ENCODE peak calls at places on chromosomes 2 and 18, in seven cellular contexts. F is mesothelial cell of epicardium, N is mammary epithelial cell, B is psoas muscle, T is progenitor cell of endocrine pancreas, G is astrocyte of the spinal cord, J is HFFc6. X is an unnamed sample.

GRCh38 chr2:160301420-160301819 is 101.3 kb upstream of the ITGB6 start:
- DNase-seq in T (no peak), N (no peak), G (no peak), F (no peak), J (peak; percentile 59), B (no peak), X (no peak)

GRCh38 chr2:230418341-230419016 is 2.5 kb downstream of the SP100 start:
- DNase-seq in J (peak; percentile 82), N (peak; percentile 57), B (no peak), F (no peak), T (no peak), G (peak; percentile 75), X (no peak)

GRCh38 chr2:50207881-50208280 is 824.1 kb downstream of the NRXN1 start:
- DNase-seq in B (no peak), J (no peak), F (no peak), G (no peak), T (no peak), N (no peak), X (no peak)

GRCh38 chr2:85822766-85823165 is 66.0 kb downstream of the ST3GAL5 start:
- DNase-seq in T (no peak), F (no peak), B (no peak), N (no peak), G (no peak), J (no peak), X (no peak)

GRCh38 chr2:27081984-27082772 is 3.8 kb downstream of the EMILIN1 start:
- DNase-seq in G (no peak), B (peak; percentile 16), N (no peak), T (no peak), J (no peak), F (no peak), X (no peak)

GRCh38 chr2:207883002-207883780 is 113.5 kb upstream of the FZD5 start:
- DNase-seq in F (no peak), T (no peak), J (no peak), N (no peak), G (no peak), B (no peak), X (no peak)

GRCh38 chr2:28496781-28497180 is 921 bp downstream of the PLB1 start:
- DNase-seq in F (no peak), N (no peak), T (no peak), J (no peak), B (no peak), G (no peak), X (no peak)

GRCh38 chr2:180219471-180219870 is 212.4 kb upstream of the CWC22 start:
- DNase-seq in T (no peak), G (peak; percentile 10), B (no peak), J (no peak), F (no peak), N (no peak), X (no peak)

GRCh38 chr2:232203936-232204335 is 174.6 kb upstream of the ALPP start:
- DNase-seq in B (no peak), J (no peak), G (peak; percentile 39), T (no peak), F (no peak), N (peak; percentile 5), X (no peak)

GRCh38 chr2:209391776-209392401 is 32.0 kb upstream of the MAP2 start:
- DNase-seq in N (peak; percentile 72), T (no peak), J (peak; percentile 54), F (no peak), B (no peak), G (peak; percentile 20), X (no peak)

GRCh38 chr2:205706769-205707375 is 24.6 kb downstream of the NRP2 start:
- DNase-seq in B (peak; percentile 71), F (no peak), T (no peak), N (peak; percentile 56), G (peak; percentile 96), J (peak; percentile 84), X (peak; percentile 19)

GRCh38 chr2:215920244-215921100 is 92.9 kb downstream of the MREG start:
- DNase-seq in B (peak; percentile 49), N (peak; percentile 62), G (peak; percentile 89), T (peak; percentile 35), F (no peak), J (peak; percentile 69), X (peak; percentile 31)

GRCh38 chr2:109318150-109318948 is 189.3 kb downstream of the SH3RF3 start:
- DNase-seq in T (no peak), G (peak; percentile 90), F (no peak), J (peak; percentile 85), N (no peak), B (peak; percentile 91), X (no peak)

GRCh38 chr2:106358081-106358480 is 110.1 kb downstream of the RGPD3 start:
- DNase-seq in J (no peak), T (no peak), B (no peak), F (no peak), G (no peak), N (no peak), X (no peak)

GRCh38 chr2:241356871-241357260 is 781 bp downstream of the FARP2 start:
- DNase-seq in T (no peak), G (no peak), F (no peak), J (no peak), B (no peak), N (no peak), X (no peak)

GRCh38 chr2:134460583-134460998 is 206.7 kb downstream of the MGAT5 start:
- DNase-seq in T (peak; percentile 49), J (peak; percentile 50), B (no peak), F (no peak), G (peak; percentile 53), N (peak; percentile 60), X (peak; percentile 16)

GRCh38 chr2:105641389-105641811 is 103.3 kb upstream of the NCK2 start:
- DNase-seq in N (peak; percentile 20), T (no peak), J (no peak), G (no peak), B (no peak), F (no peak), X (no peak)

GRCh38 chr2:168231609-168232241 is 15.7 kb downstream of the STK39 start:
- DNase-seq in T (no peak), J (no peak), N (no peak), B (no peak), G (no peak), F (no peak), X (no peak)

GRCh38 chr18:2590303-2590702 is 18.9 kb downstream of the NDC80 start:
- DNase-seq in N (no peak), T (no peak), G (no peak), J (no peak), B (no peak), F (no peak), X (no peak)

GRCh38 chr2:12321017-12321641 is 395.6 kb upstream of the TRIB2 start:
- DNase-seq in F (no peak), B (peak; percentile 60), G (peak; percentile 97), N (peak; percentile 87), T (no peak), J (peak; percentile 90), X (no peak)
- TF ChIP-seq CTCF in F (no peak), B (no peak), G (peak; percentile 9), N (no peak), T (no peak), J (peak; percentile 19), X (no peak)

GRCh38 chr2:10080536-10081304 is 509 bp upstream of the CYS1 start:
- DNase-seq in F (no peak), J (no peak), G (peak; percentile 38), B (peak; percentile 23), N (no peak), T (no peak), X (no peak)
- TF ChIP-seq CTCF in F (no peak), J (no peak), G (no peak), B (no peak), N (no peak), T (no peak), X (no peak)

GRCh38 chr2:20350105-20350712 is 435 bp downstream of the PUM2 start:
- DNase-seq in N (peak; percentile 57), B (no peak), J (no peak), T (peak; percentile 47), G (peak; percentile 19), F (peak; percentile 42), X (peak; percentile 49)

GRCh38 chr2:20351555-20352229 is 1.0 kb upstream of the PUM2 start:
- DNase-seq in B (no peak), T (no peak), J (no peak), N (no peak), G (no peak), F (no peak), X (no peak)

GRCh38 chr2:20349457-20350034 is 1.1 kb downstream of the PUM2 start:
- DNase-seq in F (no peak), N (peak; percentile 32), T (no peak), G (no peak), J (no peak), B (no peak), X (no peak)

GRCh38 chr2:20352230-20353216 is 1.9 kb upstream of the PUM2 start:
- DNase-seq in J (no peak), N (no peak), T (no peak), B (no peak), F (no peak), G (no peak), X (no peak)

GRCh38 chr2:20350753-20351554 is at the start of gene PUM2:
- DNase-seq in T (peak; percentile 92), G (peak; percentile 97), J (peak; percentile 88), F (peak; percentile 94), B (peak; percentile 94), N (peak; percentile 97), X (peak; percentile 93)
- TF ChIP-seq CTCF in T (no peak), G (no peak), J (no peak), F (no peak), B (no peak), N (no peak), X (no peak)

DNA sequence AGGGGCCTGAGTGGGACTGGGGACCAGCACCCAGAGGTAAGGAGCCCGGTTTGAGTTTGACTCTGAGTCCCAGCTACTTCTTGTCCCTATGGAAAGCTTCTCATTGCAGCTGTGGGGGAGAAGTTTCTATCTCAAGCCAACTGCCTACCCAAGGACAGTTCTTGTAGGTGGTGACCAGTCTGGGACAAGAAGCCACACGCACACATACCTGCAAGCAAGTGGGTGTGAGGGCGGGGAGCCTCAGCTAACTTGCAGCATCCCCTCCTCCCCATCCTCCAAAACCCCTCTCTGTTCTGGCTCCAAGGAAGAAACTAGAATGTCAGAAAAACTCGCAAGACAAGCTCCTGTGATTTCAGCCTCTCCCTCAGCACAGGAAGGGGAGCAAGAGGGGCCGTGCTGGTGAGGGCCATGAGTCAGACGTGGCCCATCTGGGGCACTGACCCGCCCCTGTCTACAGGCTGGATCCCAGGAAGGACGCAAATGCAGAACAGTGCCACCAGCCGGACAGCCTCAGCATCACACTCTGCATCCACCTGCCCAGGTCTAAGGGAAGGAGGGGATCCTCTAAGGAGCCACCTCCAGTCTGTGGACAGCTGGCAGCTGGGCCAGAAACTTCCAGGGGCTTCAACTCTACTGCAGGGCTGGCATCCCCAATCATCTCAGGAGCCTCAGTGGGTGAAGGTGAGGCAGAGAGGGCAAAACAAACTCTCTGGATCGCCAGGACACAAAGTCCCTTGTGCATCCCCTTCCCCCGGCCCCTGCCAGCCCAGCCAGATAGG is 103.4 kb downstream of the TNS1 start:
- DNase-seq in T (peak; percentile 48), F (no peak), J (peak; percentile 88), G (peak; percentile 67), N (peak; percentile 76), B (peak; percentile 86), X (no peak)
- TF ChIP-seq CTCF in T (peak; percentile 67), F (peak; percentile 47), J (peak; percentile 89), G (peak; percentile 78), N (peak; percentile 74), B (peak; percentile 60), X (no peak)

DNA sequence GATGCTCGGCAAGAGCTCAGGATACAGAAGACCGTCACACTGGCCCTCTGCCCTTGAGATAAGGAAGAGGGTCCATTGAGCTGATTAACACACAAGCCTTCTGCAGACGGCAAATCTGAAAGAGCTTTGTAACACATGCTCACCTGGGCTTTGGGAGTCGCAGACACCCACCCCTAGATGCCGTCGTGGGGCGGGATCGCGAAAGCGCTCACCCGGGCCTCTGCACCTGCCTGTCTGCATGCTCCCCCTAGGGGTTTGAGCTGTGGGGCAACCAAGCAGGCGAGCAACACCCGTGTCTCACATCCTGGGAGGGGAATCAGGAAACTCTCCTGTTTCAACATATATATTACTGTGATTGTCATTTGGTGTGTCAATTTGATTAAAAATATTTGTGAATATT is 99.8 kb upstream of the KCNH7 start:
- DNase-seq in F (no peak), J (no peak), B (no peak), G (no peak), N (no peak), T (no peak), X (no peak)
- TF ChIP-seq CTCF in F (no peak), J (no peak), B (no peak), G (no peak), N (no peak), T (peak; percentile 15), X (no peak)